ENCODE peak calls at places on chromosomes 4 and X, in six cellular contexts. One of them, this sample, is unnamed.

GRCh38 chr4:97411352-97411751 is 731.9 kb downstream of the STPG2 start:
- DNase-seq in psoas muscle: no peak
- DNase-seq in heart right ventricle: no peak
- DNase-seq in fibroblast of mammary gland: no peak
- DNase-seq in HEK293T: no peak
- DNase-seq in NCI-H2029: no peak
- DNase-seq in this sample: no peak

GRCh38 chr4:76637704-76638361 is 202.8 kb downstream of the SHROOM3 start:
- DNase-seq in heart right ventricle: no peak
- DNase-seq in NCI-H2029: no peak
- DNase-seq in fibroblast of mammary gland: peak
- DNase-seq in psoas muscle: no peak
- DNase-seq in HEK293T: no peak
- DNase-seq in this sample: no peak

GRCh38 chr4:99876946-99877345 is 17.3 kb downstream of the LAMTOR3 start:
- DNase-seq in NCI-H2029: no peak
- DNase-seq in fibroblast of mammary gland: no peak
- DNase-seq in HEK293T: no peak
- DNase-seq in heart right ventricle: no peak
- DNase-seq in psoas muscle: no peak
- DNase-seq in this sample: no peak

GRCh38 chrX:23888887-23889501 is 18.7 kb downstream of the APOO start:
- DNase-seq in HEK293T: no peak
- DNase-seq in heart right ventricle: no peak
- DNase-seq in NCI-H2029: no peak
- DNase-seq in fibroblast of mammary gland: peak
- DNase-seq in psoas muscle: no peak
- DNase-seq in this sample: no peak

GRCh38 chr4:8850074-8850829 is 21.4 kb downstream of the HMX1 start:
- DNase-seq in NCI-H2029: no peak
- DNase-seq in heart right ventricle: no peak
- DNase-seq in fibroblast of mammary gland: no peak
- DNase-seq in psoas muscle: peak
- DNase-seq in HEK293T: no peak
- DNase-seq in this sample: no peak

GRCh38 chr4:178448372-178449040 is 1006.3 kb upstream of the AGA start:
- DNase-seq in heart right ventricle: no peak
- DNase-seq in HEK293T: no peak
- DNase-seq in psoas muscle: no peak
- DNase-seq in NCI-H2029: no peak
- DNase-seq in fibroblast of mammary gland: no peak
- DNase-seq in this sample: no peak

GRCh38 chr4:82748176-82748575 is 50.4 kb downstream of the SCD5 start:
- DNase-seq in heart right ventricle: no peak
- DNase-seq in fibroblast of mammary gland: no peak
- DNase-seq in psoas muscle: no peak
- DNase-seq in NCI-H2029: no peak
- DNase-seq in HEK293T: no peak
- DNase-seq in this sample: no peak

GRCh38 chr4:84496356-84497219 is 2.5 kb downstream of the NKX6-1 start:
- DNase-seq in HEK293T: no peak
- DNase-seq in fibroblast of mammary gland: no peak
- DNase-seq in NCI-H2029: no peak
- DNase-seq in psoas muscle: no peak
- DNase-seq in heart right ventricle: no peak
- DNase-seq in this sample: no peak

GRCh38 chrX:136480383-136480782 is 7.4 kb upstream of the BRS3 start:
- DNase-seq in heart right ventricle: no peak
- DNase-seq in fibroblast of mammary gland: no peak
- DNase-seq in HEK293T: peak
- DNase-seq in psoas muscle: no peak
- DNase-seq in NCI-H2029: no peak
- DNase-seq in this sample: no peak

GRCh38 chr4:152784490-152785195 is 4.9 kb downstream of the ARFIP1 start:
- DNase-seq in heart right ventricle: no peak
- DNase-seq in fibroblast of mammary gland: peak
- DNase-seq in psoas muscle: no peak
- DNase-seq in NCI-H2029: no peak
- DNase-seq in HEK293T: peak
- DNase-seq in this sample: no peak

GRCh38 chr4:110109455-110109854 is 89.0 kb downstream of the ELOVL6 start:
- DNase-seq in NCI-H2029: no peak
- DNase-seq in heart right ventricle: no peak
- DNase-seq in HEK293T: no peak
- DNase-seq in fibroblast of mammary gland: no peak
- DNase-seq in psoas muscle: no peak
- DNase-seq in this sample: no peak

GRCh38 chr4:151771664-151772063 is 10.9 kb upstream of the GATB start:
- DNase-seq in fibroblast of mammary gland: peak
- DNase-seq in HEK293T: no peak
- DNase-seq in heart right ventricle: no peak
- DNase-seq in psoas muscle: no peak
- DNase-seq in NCI-H2029: no peak
- DNase-seq in this sample: no peak

GRCh38 chr4:170651786-170652185 is 562.0 kb upstream of the AADAT start:
- DNase-seq in HEK293T: no peak
- DNase-seq in psoas muscle: no peak
- DNase-seq in NCI-H2029: no peak
- DNase-seq in fibroblast of mammary gland: peak
- DNase-seq in heart right ventricle: no peak
- DNase-seq in this sample: no peak

GRCh38 chrX:12951590-12951965 is 23.3 kb upstream of the TMSB4X start:
- DNase-seq in fibroblast of mammary gland: no peak
- DNase-seq in HEK293T: no peak
- DNase-seq in psoas muscle: no peak
- DNase-seq in NCI-H2029: no peak
- DNase-seq in heart right ventricle: no peak
- DNase-seq in this sample: no peak

GRCh38 chr4:156656911-156657310 is 314.7 kb downstream of the PDGFC start:
- DNase-seq in psoas muscle: no peak
- DNase-seq in heart right ventricle: no peak
- DNase-seq in fibroblast of mammary gland: peak
- DNase-seq in HEK293T: no peak
- DNase-seq in NCI-H2029: no peak
- DNase-seq in this sample: no peak

GRCh38 chr4:186723207-186724047 is at the start of gene FAT1:
- DNase-seq in HEK293T: peak
- DNase-seq in NCI-H2029: peak
- DNase-seq in heart right ventricle: peak
- DNase-seq in psoas muscle: peak
- DNase-seq in fibroblast of mammary gland: peak
- DNase-seq in this sample: no peak

GRCh38 chrX:150849996-150850720 is 48.3 kb downstream of the CD99L2 start:
- DNase-seq in HEK293T: no peak
- DNase-seq in NCI-H2029: no peak
- DNase-seq in fibroblast of mammary gland: no peak
- DNase-seq in psoas muscle: no peak
- DNase-seq in heart right ventricle: no peak
- DNase-seq in this sample: no peak

GRCh38 chr4:6769138-6769983 is 13.2 kb upstream of the KIAA0232 start:
- DNase-seq in HEK293T: no peak
- DNase-seq in heart right ventricle: no peak
- DNase-seq in NCI-H2029: no peak
- DNase-seq in psoas muscle: peak
- DNase-seq in fibroblast of mammary gland: no peak
- DNase-seq in this sample: no peak

GRCh38 chr4:125703443-125703842 is 388.7 kb downstream of the FAT4 start:
- DNase-seq in HEK293T: no peak
- DNase-seq in fibroblast of mammary gland: peak
- DNase-seq in heart right ventricle: no peak
- DNase-seq in NCI-H2029: no peak
- DNase-seq in psoas muscle: no peak
- DNase-seq in this sample: no peak

GRCh38 chrX:137565921-137566745 is at the start of gene ZIC3:
- DNase-seq in psoas muscle: peak
- DNase-seq in heart right ventricle: peak
- DNase-seq in HEK293T: peak
- DNase-seq in NCI-H2029: no peak
- DNase-seq in fibroblast of mammary gland: peak
- DNase-seq in this sample: no peak

GRCh38 chrX:48498374-48498809 is 10.4 kb upstream of the PORCN start:
- DNase-seq in heart right ventricle: no peak
- DNase-seq in HEK293T: no peak
- DNase-seq in psoas muscle: no peak
- DNase-seq in fibroblast of mammary gland: peak
- DNase-seq in NCI-H2029: no peak
- DNase-seq in this sample: no peak

GRCh38 chr4:73028621-73029020 is 40.9 kb downstream of the COX18 start:
- DNase-seq in NCI-H2029: no peak
- DNase-seq in psoas muscle: no peak
- DNase-seq in heart right ventricle: no peak
- DNase-seq in fibroblast of mammary gland: no peak
- DNase-seq in HEK293T: no peak
- DNase-seq in this sample: no peak

GRCh38 chr4:173507471-173508385 is 22.3 kb downstream of the HAND2 start:
- DNase-seq in psoas muscle: no peak
- DNase-seq in fibroblast of mammary gland: no peak
- DNase-seq in heart right ventricle: no peak
- DNase-seq in HEK293T: no peak
- DNase-seq in NCI-H2029: no peak
- DNase-seq in this sample: no peak

GRCh38 chrX:68829594-68830485 is 1.0 kb downstream of the EFNB1 start:
- DNase-seq in fibroblast of mammary gland: peak
- DNase-seq in psoas muscle: no peak
- DNase-seq in heart right ventricle: peak
- DNase-seq in HEK293T: no peak
- DNase-seq in NCI-H2029: no peak
- DNase-seq in this sample: peak